ENCODE peak calls at places on chromosome X, in nine cellular contexts. X is ovary, D is body of pancreas, F is pancreas, O is cardiac muscle cell, S is spleen, I is heart left ventricle, W is lung, R is uterus. N is an unnamed sample.
A peak's percentile ranks its signal among the peaks of the same experiment; 100 is the strongest.

GRCh38 chrX:63746278-63746677 is 38.7 kb downstream of the ARHGEF9 start:
- DNase-seq in X (no peak), D (no peak), F (no peak), O (no peak), S (no peak), I (no peak), W (no peak), R (no peak), N (no peak)

GRCh38 chrX:119237526-119238035 is 1.5 kb downstream of the PGRMC1 start:
- DNase-seq in X (no peak), D (no peak), F (no peak), O (peak; percentile 5), S (no peak), I (no peak), W (no peak), R (no peak), N (no peak)

GRCh38 chrX:15566244-15566643 is 34.5 kb downstream of the ACE2 start:
- DNase-seq in X (no peak), D (no peak), F (no peak), O (no peak), S (no peak), I (no peak), W (no peak), R (no peak), N (no peak)

GRCh38 chrX:68511255-68511654 is 12.4 kb downstream of the YIPF6 start:
- DNase-seq in X (peak; percentile 30), D (peak; percentile 36), F (peak; percentile 43), O (peak; percentile 48), S (no peak), I (peak; percentile 17), W (peak; percentile 46), R (no peak), N (no peak)

GRCh38 chrX:104913348-104913747 is 307.1 kb downstream of the TEX13A start:
- DNase-seq in X (no peak), D (no peak), F (no peak), O (peak; percentile 11), S (no peak), I (no peak), W (no peak), R (no peak), N (no peak)

GRCh38 chrX:109856974-109857373 is 123.9 kb upstream of the ACSL4 start:
- DNase-seq in X (no peak), D (no peak), F (no peak), O (peak; percentile 54), S (no peak), I (no peak), W (no peak), R (no peak), N (no peak)

GRCh38 chrX:40299502-40300118 is 201.9 kb upstream of the BCOR start:
- DNase-seq in X (no peak), D (no peak), F (no peak), O (no peak), S (no peak), I (no peak), W (no peak), R (no peak), N (no peak)

GRCh38 chrX:136636121-136636520 is 11.8 kb upstream of the CD40LG start:
- DNase-seq in X (no peak), D (no peak), F (no peak), O (no peak), S (no peak), I (no peak), W (no peak), R (no peak), N (no peak)

GRCh38 chrX:134476284-134476683 is 16.3 kb downstream of the HPRT1 start:
- DNase-seq in X (no peak), D (no peak), F (no peak), O (no peak), S (no peak), I (no peak), W (no peak), R (no peak), N (no peak)

GRCh38 chrX:3295731-3296130 is 50.7 kb downstream of the MXRA5 start:
- DNase-seq in X (no peak), D (no peak), F (no peak), O (no peak), S (no peak), I (no peak), W (no peak), R (no peak), N (no peak)

GRCh38 chrX:41317487-41318208 is 16.3 kb upstream of the DDX3X start:
- DNase-seq in X (no peak), D (no peak), F (no peak), O (peak; percentile 56), S (no peak), I (no peak), W (no peak), R (no peak), N (no peak)

GRCh38 chrX:18931972-18932371 is 51.9 kb downstream of the PHKA2 start:
- DNase-seq in X (no peak), D (no peak), F (no peak), O (peak; percentile 41), S (no peak), I (peak; percentile 16), W (no peak), R (no peak), N (no peak)
- TF ChIP-seq CTCF in X (no peak), D (peak; percentile 26), F (no peak), O (peak; percentile 45), S (no peak), I (peak; percentile 37), W (no peak), R (peak; percentile 5), N (peak; percentile 33)

DNA sequence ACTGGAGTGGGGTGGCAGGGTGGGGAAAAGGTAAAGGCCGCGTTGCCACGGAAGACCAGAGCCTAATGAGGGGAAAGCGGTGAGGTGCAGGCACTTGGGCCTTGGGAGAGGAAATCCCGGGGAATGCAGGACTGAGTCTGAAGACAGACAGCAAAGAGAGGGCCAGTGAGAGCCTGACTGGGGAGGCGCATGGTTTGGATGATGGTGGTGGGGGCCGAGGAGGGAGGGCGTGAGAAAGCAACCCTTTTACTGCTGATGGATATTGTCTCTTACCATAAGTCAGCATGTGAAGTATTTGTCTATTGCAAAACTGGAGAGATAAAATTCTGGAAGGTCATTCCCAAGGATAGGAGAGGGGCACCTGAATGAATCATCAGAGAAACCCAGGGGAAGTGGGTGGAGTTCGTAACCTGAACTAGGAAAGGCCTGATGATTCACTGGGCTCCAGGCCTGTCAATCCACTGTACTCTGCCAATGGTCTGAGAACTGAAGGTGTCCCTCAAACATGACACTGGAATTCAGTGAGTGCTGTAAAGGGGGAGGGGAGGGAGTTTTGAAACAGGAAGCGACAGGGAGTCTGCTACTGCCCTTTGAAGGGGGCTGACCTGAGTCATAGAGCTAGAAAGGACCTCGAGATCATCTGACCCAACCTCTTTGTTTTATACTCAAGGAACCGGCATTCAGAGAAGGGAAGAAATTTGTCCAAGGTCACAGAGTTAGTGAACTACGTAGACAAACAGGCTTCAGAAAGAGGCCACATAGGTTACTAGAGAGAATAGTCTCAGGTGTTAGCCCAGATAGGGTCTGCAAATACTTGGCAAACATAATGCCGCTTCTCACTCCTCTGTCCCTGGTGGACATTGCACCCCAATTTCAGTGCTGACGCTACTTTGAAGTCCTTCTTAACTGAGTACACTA is 52.2 kb downstream of the NALF2 start:
- DNase-seq in X (peak; percentile 59), D (peak; percentile 66), F (peak; percentile 59), O (peak; percentile 88), S (no peak), I (no peak), W (peak; percentile 56), R (peak; percentile 44), N (peak; percentile 58)
- H3K4me1 ChIP-seq in X (peaks cover 4% of the 10 kb centered on the region), D (peaks cover 7% of the 10 kb centered on the region), F (no peaks in the 10 kb centered on the region), O (peaks cover 7% of the 10 kb centered on the region), S (no peaks in the 10 kb centered on the region), I (no peaks in the 10 kb centered on the region), W (peaks cover 2% of the 10 kb centered on the region), R (no peaks in the 10 kb centered on the region), N (no peaks in the 10 kb centered on the region)

GRCh38 chrX:149515954-149516602 is 11.0 kb upstream of the IDS start:
- DNase-seq in X (no peak), D (no peak), F (no peak), O (no peak), S (no peak), I (no peak), W (no peak), R (no peak), N (no peak)

GRCh38 chrX:149511081-149511480 is 6.0 kb upstream of the IDS start:
- DNase-seq in X (no peak), D (no peak), F (no peak), O (no peak), S (no peak), I (no peak), W (no peak), R (no peak), N (no peak)

GRCh38 chrX:149513713-149514427 is 8.8 kb upstream of the IDS start:
- DNase-seq in X (no peak), D (no peak), F (no peak), O (peak; percentile 70), S (no peak), I (no peak), W (no peak), R (no peak), N (no peak)

GRCh38 chrX:149510386-149510785 is 5.3 kb upstream of the IDS start:
- DNase-seq in X (no peak), D (no peak), F (no peak), O (no peak), S (no peak), I (no peak), W (no peak), R (no peak), N (no peak)

DNA sequence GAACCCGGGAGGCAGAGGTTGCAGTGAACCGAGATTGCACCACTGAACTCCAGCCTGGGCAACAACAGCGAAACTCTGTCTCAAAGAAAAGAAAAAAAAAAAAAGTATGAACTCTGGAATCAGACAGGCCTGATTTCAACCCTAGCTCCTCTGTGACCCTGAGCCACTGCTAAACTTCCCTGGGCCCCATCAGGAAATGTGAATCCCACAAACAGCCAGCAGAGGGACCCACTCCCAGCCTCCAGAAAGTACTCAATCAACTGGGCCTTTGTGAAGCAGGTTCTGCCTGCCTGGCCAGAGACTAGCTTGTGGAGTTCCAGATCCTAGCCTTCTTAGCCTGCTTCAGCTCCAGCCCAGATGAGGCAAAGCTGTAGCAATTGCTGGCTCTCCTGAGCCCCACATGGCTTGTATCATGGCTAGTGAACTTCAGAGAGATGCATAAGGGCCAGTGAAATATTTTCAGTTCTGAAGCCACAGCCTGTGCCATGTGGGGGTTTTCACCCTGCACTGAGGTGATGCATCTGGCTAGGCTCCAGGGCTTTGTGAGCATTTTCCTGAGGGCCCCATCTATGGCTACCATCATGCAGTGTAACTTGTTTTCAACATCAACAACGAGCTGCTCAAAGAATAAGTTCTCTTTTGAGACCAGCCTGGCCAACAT is 7.2 kb upstream of the IDS start:
- DNase-seq in X (no peak), D (peak; percentile 70), F (peak; percentile 69), O (peak; percentile 61), S (no peak), I (peak; percentile 41), W (no peak), R (peak; percentile 27), N (no peak)
- H3K27ac ChIP-seq in X (no peak overlapping the region), D (no peak overlapping the region), F (no peak overlapping the region), O (no peak overlapping the region), S (no peak overlapping the region), I (no peak overlapping the region), W (no peak overlapping the region), R (no peak overlapping the region), N (no peak overlapping the region)

DNA sequence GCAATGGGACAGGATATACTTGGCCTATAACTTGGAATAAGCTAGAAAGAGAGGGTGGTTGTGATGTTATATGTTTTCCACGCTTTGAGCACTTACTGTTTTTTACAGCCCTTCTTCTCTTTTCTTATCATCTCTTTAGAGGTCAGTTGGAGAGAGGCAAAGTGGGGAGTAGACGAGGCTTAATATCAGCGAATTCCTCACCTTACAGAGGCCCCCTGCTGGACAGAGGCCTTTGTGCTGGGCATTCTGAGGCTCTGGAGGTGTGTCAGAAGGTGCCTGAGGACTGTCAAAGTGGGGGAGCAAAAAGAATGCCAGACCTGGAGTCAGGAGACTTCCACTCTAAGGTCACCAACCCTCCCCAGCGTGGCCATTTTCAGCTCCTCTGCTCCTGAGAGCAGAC is 42.5 kb downstream of the MAMLD1 start:
- DNase-seq in X (no peak), D (no peak), F (no peak), O (no peak), S (no peak), I (no peak), W (no peak), R (no peak), N (no peak)
- TF ChIP-seq CTCF in X (no peak), D (no peak), F (no peak), O (peak; percentile 17), S (no peak), I (peak; percentile 17), W (no peak), R (no peak), N (no peak)

N was measured in kidney.